ENCODE peak calls at places on chromosomes 16 and 17, in nine cellular contexts. D is GM04503; B is NCI-H2171; F is stimulated activated CD8-positive, alpha-beta memory T cell treated with anti-CD3 and anti-CD28 coated beads, Interleukin-15, amount 100 ng/mL, for 4 hours; V is Right ventricle myocardium inferior; R is NCI-H1092 treated with DMSO at 0.1 percent for 48 hours; N is AG10803; W is Daoy; M is iPS DF 19.7. Y is an unnamed sample.

GRCh38 chr16:87297918-87298631 is 19.1 kb downstream of the C16orf95 start:
- DNase-seq in D (no peak), B (no peak), F (no peak), V (peak), R (no peak), N (no peak), W (peak), M (no peak), Y (no peak)

GRCh38 chr16:23354246-23354645 is 52.1 kb downstream of the SCNN1B start:
- DNase-seq in D (no peak), B (no peak), F (no peak), V (no peak), R (no peak), N (no peak), W (no peak), M (no peak), Y (no peak)

GRCh38 chr16:78515421-78515820 is 416.0 kb downstream of the WWOX start:
- DNase-seq in D (no peak), B (no peak), F (no peak), V (no peak), R (no peak), N (no peak), W (no peak), M (no peak), Y (no peak)

GRCh38 chr16:1469693-1470201 is 5.1 kb downstream of the CLCN7 start:
- DNase-seq in D (no peak), B (no peak), F (no peak), V (peak), R (no peak), N (no peak), W (no peak), M (no peak), Y (no peak)

GRCh38 chr17:73290399-73291259 is 21.2 kb downstream of the CDC42EP4 start:
- DNase-seq in D (no peak), B (no peak), F (no peak), V (peak), R (no peak), N (no peak), W (peak), M (no peak), Y (no peak)

GRCh38 chr17:82213251-82214011 is 789 bp upstream of the CCDC57 start:
- DNase-seq in D (peak), B (peak), F (peak), V (peak), R (peak), N (peak), W (peak), M (no peak), Y (peak)

GRCh38 chr17:76131692-76132573 is 9.1 kb downstream of the FOXJ1 start:
- DNase-seq in D (no peak), B (no peak), F (no peak), V (no peak), R (no peak), N (no peak), W (no peak), M (no peak), Y (no peak)

GRCh38 chr17:68613739-68614298 is 12.7 kb upstream of the FAM20A start:
- DNase-seq in D (no peak), B (peak), F (no peak), V (no peak), R (peak), N (peak), W (peak), M (peak), Y (no peak)

GRCh38 chr16:30185683-30186421 is 2.5 kb downstream of the CORO1A start:
- DNase-seq in D (no peak), B (no peak), F (peak), V (peak), R (no peak), N (no peak), W (peak), M (no peak), Y (no peak)

GRCh38 chr16:24977673-24978065 is 37.5 kb downstream of the ARHGAP17 start:
- DNase-seq in D (no peak), B (no peak), F (no peak), V (no peak), R (no peak), N (peak), W (no peak), M (no peak), Y (no peak)

GRCh38 chr17:36652716-36653115 is 51.3 kb downstream of the MRM1 start:
- DNase-seq in D (no peak), B (no peak), F (no peak), V (peak), R (no peak), N (no peak), W (no peak), M (no peak), Y (peak)

GRCh38 chr17:72008236-72008874 is 112.5 kb upstream of the SOX9 start:
- DNase-seq in D (no peak), B (no peak), F (no peak), V (no peak), R (no peak), N (no peak), W (no peak), M (no peak), Y (no peak)